ENCODE peak calls at places on chromosomes 13 and 19, in nine cellular contexts. One of them, this sample, is unnamed.
A peak's percentile ranks its signal among the peaks of the same experiment; 100 is the strongest.

GRCh38 chr13:113935523-113935922 is 38.4 kb downstream of the C13orf46 start:
- DNase-seq in CD8-positive, alpha-beta T cell: no peak
- DNase-seq in right cardiac atrium: no peak
- DNase-seq in Panc1: no peak
- DNase-seq in gastrocnemius medialis: no peak
- DNase-seq in astrocyte: no peak
- DNase-seq in SK-N-MC: no peak
- DNase-seq in GM23248: no peak
- DNase-seq in upper lobe of right lung: peak; percentile 26
- DNase-seq in this sample: no peak

GRCh38 chr13:93640452-93640851 is 413.8 kb downstream of the GPC6 start:
- DNase-seq in CD8-positive, alpha-beta T cell: no peak
- DNase-seq in right cardiac atrium: no peak
- DNase-seq in Panc1: no peak
- DNase-seq in gastrocnemius medialis: no peak
- DNase-seq in astrocyte: no peak
- DNase-seq in SK-N-MC: no peak
- DNase-seq in GM23248: no peak
- DNase-seq in upper lobe of right lung: no peak
- DNase-seq in this sample: no peak

GRCh38 chr13:30745917-30746686 is 10.8 kb downstream of the ALOX5AP start:
- DNase-seq in CD8-positive, alpha-beta T cell: no peak
- DNase-seq in right cardiac atrium: no peak
- DNase-seq in Panc1: no peak
- DNase-seq in gastrocnemius medialis: no peak
- DNase-seq in astrocyte: no peak
- DNase-seq in SK-N-MC: no peak
- DNase-seq in GM23248: no peak
- DNase-seq in upper lobe of right lung: no peak
- DNase-seq in this sample: no peak

GRCh38 chr13:19961484-19961883 is 3.0 kb downstream of the ZMYM2 start:
- DNase-seq in CD8-positive, alpha-beta T cell: no peak
- DNase-seq in right cardiac atrium: no peak
- DNase-seq in Panc1: no peak
- DNase-seq in gastrocnemius medialis: no peak
- DNase-seq in astrocyte: no peak
- DNase-seq in SK-N-MC: no peak
- DNase-seq in GM23248: no peak
- DNase-seq in upper lobe of right lung: no peak
- DNase-seq in this sample: no peak

GRCh38 chr13:45932172-45932571 is 80.6 kb upstream of the SIAH3 start:
- DNase-seq in CD8-positive, alpha-beta T cell: no peak
- DNase-seq in right cardiac atrium: no peak
- DNase-seq in Panc1: no peak
- DNase-seq in gastrocnemius medialis: no peak
- DNase-seq in astrocyte: no peak
- DNase-seq in SK-N-MC: no peak
- DNase-seq in GM23248: no peak
- DNase-seq in upper lobe of right lung: no peak
- DNase-seq in this sample: no peak

GRCh38 chr13:35764359-35765015 is 288.0 kb upstream of the MAB21L1 start:
- DNase-seq in CD8-positive, alpha-beta T cell: no peak
- DNase-seq in right cardiac atrium: no peak
- DNase-seq in Panc1: no peak
- DNase-seq in gastrocnemius medialis: no peak
- DNase-seq in astrocyte: peak; percentile 74
- DNase-seq in SK-N-MC: no peak
- DNase-seq in GM23248: peak; percentile 33
- DNase-seq in upper lobe of right lung: no peak
- DNase-seq in this sample: no peak

GRCh38 chr13:105914637-105915036 is 620.8 kb downstream of the EFNB2 start:
- DNase-seq in CD8-positive, alpha-beta T cell: no peak
- DNase-seq in right cardiac atrium: no peak
- DNase-seq in Panc1: no peak
- DNase-seq in gastrocnemius medialis: no peak
- DNase-seq in astrocyte: peak; percentile 80
- DNase-seq in SK-N-MC: no peak
- DNase-seq in GM23248: peak; percentile 72
- DNase-seq in upper lobe of right lung: no peak
- DNase-seq in this sample: no peak

GRCh38 chr13:34655554-34655953 is 286.5 kb upstream of the NBEA start:
- DNase-seq in CD8-positive, alpha-beta T cell: no peak
- DNase-seq in right cardiac atrium: no peak
- DNase-seq in Panc1: no peak
- DNase-seq in gastrocnemius medialis: no peak
- DNase-seq in astrocyte: no peak
- DNase-seq in SK-N-MC: no peak
- DNase-seq in GM23248: no peak
- DNase-seq in upper lobe of right lung: no peak
- DNase-seq in this sample: no peak

GRCh38 chr13:34698953-34699352 is 243.1 kb upstream of the NBEA start:
- DNase-seq in CD8-positive, alpha-beta T cell: no peak
- DNase-seq in right cardiac atrium: no peak
- DNase-seq in Panc1: no peak
- DNase-seq in gastrocnemius medialis: no peak
- DNase-seq in astrocyte: no peak
- DNase-seq in SK-N-MC: no peak
- DNase-seq in GM23248: peak; percentile 21
- DNase-seq in upper lobe of right lung: no peak
- DNase-seq in this sample: no peak

GRCh38 chr19:16880884-16881554 is 7.8 kb upstream of the F2RL3 start:
- DNase-seq in CD8-positive, alpha-beta T cell: no peak
- DNase-seq in right cardiac atrium: peak; percentile 5
- DNase-seq in Panc1: no peak
- DNase-seq in gastrocnemius medialis: no peak
- DNase-seq in astrocyte: no peak
- DNase-seq in SK-N-MC: no peak
- DNase-seq in GM23248: no peak
- DNase-seq in upper lobe of right lung: no peak
- DNase-seq in this sample: no peak

GRCh38 chr19:17260842-17261325 is 3.7 kb downstream of the USHBP1 start:
- DNase-seq in CD8-positive, alpha-beta T cell: peak; percentile 85
- DNase-seq in right cardiac atrium: peak; percentile 89
- DNase-seq in Panc1: peak; percentile 52
- DNase-seq in gastrocnemius medialis: peak; percentile 57
- DNase-seq in astrocyte: peak; percentile 27
- DNase-seq in SK-N-MC: peak; percentile 37
- DNase-seq in GM23248: peak; percentile 77
- DNase-seq in upper lobe of right lung: peak; percentile 94
- DNase-seq in this sample: peak; percentile 91

GRCh38 chr19:51365211-51366049 is 758 bp downstream of the ETFB start:
- DNase-seq in CD8-positive, alpha-beta T cell: no peak
- DNase-seq in right cardiac atrium: peak; percentile 67
- DNase-seq in Panc1: no peak
- DNase-seq in gastrocnemius medialis: peak; percentile 32
- DNase-seq in astrocyte: peak; percentile 42
- DNase-seq in SK-N-MC: no peak
- DNase-seq in GM23248: peak; percentile 84
- DNase-seq in upper lobe of right lung: no peak
- DNase-seq in this sample: no peak

GRCh38 chr13:110479648-110480047 is 81.9 kb downstream of the RAB20 start:
- DNase-seq in CD8-positive, alpha-beta T cell: no peak
- DNase-seq in right cardiac atrium: peak; percentile 85
- DNase-seq in Panc1: no peak
- DNase-seq in gastrocnemius medialis: no peak
- DNase-seq in astrocyte: no peak
- DNase-seq in SK-N-MC: no peak
- DNase-seq in GM23248: no peak
- DNase-seq in upper lobe of right lung: no peak
- DNase-seq in this sample: no peak

GRCh38 chr13:80173224-80173623 is 167.7 kb downstream of the SPRY2 start:
- DNase-seq in CD8-positive, alpha-beta T cell: no peak
- DNase-seq in right cardiac atrium: no peak
- DNase-seq in Panc1: no peak
- DNase-seq in gastrocnemius medialis: peak; percentile 5
- DNase-seq in astrocyte: no peak
- DNase-seq in SK-N-MC: no peak
- DNase-seq in GM23248: no peak
- DNase-seq in upper lobe of right lung: no peak
- DNase-seq in this sample: no peak

DNA sequence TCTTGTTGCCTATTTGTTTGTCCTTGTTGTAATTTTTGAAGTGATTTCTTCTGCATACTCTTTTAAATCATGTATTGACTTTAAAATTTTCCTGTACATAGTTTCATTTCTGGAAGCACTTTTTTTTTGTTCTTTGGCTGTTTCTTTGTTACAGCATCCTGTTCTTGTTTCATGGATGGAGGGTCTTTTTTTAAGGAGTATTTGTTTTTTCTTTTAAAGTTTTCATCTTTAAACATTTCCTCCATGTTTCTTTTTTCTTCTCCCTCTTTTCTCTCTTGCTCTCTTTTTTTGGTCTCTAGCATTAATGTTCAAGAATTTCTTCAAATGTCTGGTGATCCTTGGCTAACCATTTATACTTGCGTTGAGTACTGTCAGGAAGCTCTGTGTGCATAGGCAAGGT is 58.8 kb downstream of the URI1 start:
- DNase-seq in CD8-positive, alpha-beta T cell: no peak
- DNase-seq in right cardiac atrium: no peak
- DNase-seq in Panc1: no peak
- DNase-seq in gastrocnemius medialis: no peak
- DNase-seq in astrocyte: no peak
- DNase-seq in SK-N-MC: no peak
- DNase-seq in GM23248: no peak
- DNase-seq in upper lobe of right lung: no peak
- DNase-seq in this sample: no peak
- H3K27ac ChIP-seq in CD8-positive, alpha-beta T cell: no peak overlapping the region
- H3K27ac ChIP-seq in right cardiac atrium: no peak overlapping the region
- H3K27ac ChIP-seq in Panc1: no peak overlapping the region
- H3K27ac ChIP-seq in gastrocnemius medialis: no peak overlapping the region
- H3K27ac ChIP-seq in astrocyte: no peak overlapping the region
- H3K27ac ChIP-seq in SK-N-MC: no peak overlapping the region
- H3K27ac ChIP-seq in GM23248: no peak overlapping the region
- H3K27ac ChIP-seq in upper lobe of right lung: no peak overlapping the region
- H3K27ac ChIP-seq in this sample: no peak overlapping the region

GRCh38 chr19:36449059-36449670 is 30.7 kb upstream of the ZFP82 start:
- DNase-seq in CD8-positive, alpha-beta T cell: no peak
- DNase-seq in right cardiac atrium: no peak
- DNase-seq in Panc1: no peak
- DNase-seq in gastrocnemius medialis: no peak
- DNase-seq in astrocyte: no peak
- DNase-seq in SK-N-MC: no peak
- DNase-seq in GM23248: no peak
- DNase-seq in upper lobe of right lung: no peak
- DNase-seq in this sample: no peak
- H3K9me3 ChIP-seq in CD8-positive, alpha-beta T cell: peaks cover 45% of the 10 kb centered on the region
- H3K9me3 ChIP-seq in right cardiac atrium: peaks cover 3% of the 10 kb centered on the region
- H3K9me3 ChIP-seq in Panc1: peaks cover 45% of the 10 kb centered on the region
- H3K9me3 ChIP-seq in gastrocnemius medialis: peaks cover 22% of the 10 kb centered on the region
- H3K9me3 ChIP-seq in astrocyte: peaks cover 27% of the 10 kb centered on the region
- H3K9me3 ChIP-seq in SK-N-MC: peaks cover 23% of the 10 kb centered on the region
- H3K9me3 ChIP-seq in GM23248: peaks cover 22% of the 10 kb centered on the region
- H3K9me3 ChIP-seq in upper lobe of right lung: peaks cover 91% of the 10 kb centered on the region
- H3K9me3 ChIP-seq in this sample: peaks cover 97% of the 10 kb centered on the region

DNA sequence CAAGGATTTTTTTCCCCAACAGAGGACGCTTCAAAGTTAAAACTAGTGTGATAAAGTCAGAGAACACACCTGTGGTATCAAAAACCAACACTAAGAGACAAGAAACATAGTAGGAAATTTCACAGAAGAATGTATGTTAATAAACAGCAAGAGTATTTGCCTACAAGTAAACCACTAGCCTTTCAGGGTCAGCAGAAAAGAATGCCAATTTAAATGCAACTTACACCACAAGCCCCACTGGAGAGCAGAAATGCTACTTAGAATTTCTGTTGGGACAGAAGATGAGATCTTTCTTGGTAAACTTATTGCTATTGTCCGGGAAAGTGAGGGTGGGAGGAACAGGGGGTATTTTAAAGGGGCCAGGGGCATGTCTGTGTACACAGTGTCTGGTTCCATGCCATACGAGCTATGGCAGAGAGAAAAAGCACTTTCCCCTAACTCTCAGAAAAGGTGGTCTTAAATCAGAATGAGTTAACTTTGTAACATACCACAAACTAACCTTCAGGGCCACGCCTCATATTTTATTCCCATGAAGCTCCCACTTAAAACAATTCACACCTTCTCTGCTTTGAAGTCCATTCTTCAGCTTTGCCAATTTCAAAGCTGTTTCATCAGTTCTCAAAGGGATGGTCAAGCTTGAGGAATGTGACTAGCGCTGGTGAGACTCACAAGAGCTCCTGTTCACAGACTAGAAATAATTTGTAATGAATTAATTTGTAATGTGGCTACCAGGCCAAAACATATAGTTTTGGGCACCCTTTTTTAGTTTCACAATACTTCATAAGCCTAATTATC is 68.4 kb downstream of the STK24 start:
- DNase-seq in CD8-positive, alpha-beta T cell: no peak
- DNase-seq in right cardiac atrium: no peak
- DNase-seq in Panc1: no peak
- DNase-seq in gastrocnemius medialis: no peak
- DNase-seq in astrocyte: peak; percentile 87
- DNase-seq in SK-N-MC: no peak
- DNase-seq in GM23248: peak; percentile 91
- DNase-seq in upper lobe of right lung: no peak
- DNase-seq in this sample: no peak
- H3K27ac ChIP-seq in CD8-positive, alpha-beta T cell: no peak overlapping the region
- H3K27ac ChIP-seq in right cardiac atrium: peak overlapping the region; percentile 19
- H3K27ac ChIP-seq in Panc1: peak overlapping the region; percentile 39
- H3K27ac ChIP-seq in gastrocnemius medialis: peak overlapping the region; percentile 61
- H3K27ac ChIP-seq in astrocyte: peak overlapping the region; percentile 85
- H3K27ac ChIP-seq in SK-N-MC: peak overlapping the region; percentile 81
- H3K27ac ChIP-seq in GM23248: peak overlapping the region; percentile 99
- H3K27ac ChIP-seq in upper lobe of right lung: peak overlapping the region; percentile 75
- H3K27ac ChIP-seq in this sample: peak overlapping the region; percentile 71

GRCh38 chr19:37087110-37087509 is 8.9 kb downstream of the ZNF420 start:
- DNase-seq in CD8-positive, alpha-beta T cell: no peak
- DNase-seq in right cardiac atrium: no peak
- DNase-seq in Panc1: no peak
- DNase-seq in gastrocnemius medialis: no peak
- DNase-seq in astrocyte: no peak
- DNase-seq in SK-N-MC: no peak
- DNase-seq in GM23248: no peak
- DNase-seq in upper lobe of right lung: no peak
- DNase-seq in this sample: no peak
- H3K9me3 ChIP-seq in CD8-positive, alpha-beta T cell: peaks cover 25% of the 10 kb centered on the region
- H3K9me3 ChIP-seq in right cardiac atrium: peaks cover 3% of the 10 kb centered on the region
- H3K9me3 ChIP-seq in Panc1: peaks cover 80% of the 10 kb centered on the region
- H3K9me3 ChIP-seq in gastrocnemius medialis: no peaks in the 10 kb centered on the region
- H3K9me3 ChIP-seq in astrocyte: no peaks in the 10 kb centered on the region
- H3K9me3 ChIP-seq in SK-N-MC: peaks cover 39% of the 10 kb centered on the region
- H3K9me3 ChIP-seq in GM23248: peaks cover 4% of the 10 kb centered on the region
- H3K9me3 ChIP-seq in upper lobe of right lung: peaks cover 51% of the 10 kb centered on the region
- H3K9me3 ChIP-seq in this sample: peaks cover 87% of the 10 kb centered on the region

GRCh38 chr19:366951-367350 is 22.4 kb upstream of the MIER2 start:
- DNase-seq in CD8-positive, alpha-beta T cell: no peak
- DNase-seq in right cardiac atrium: no peak
- DNase-seq in Panc1: no peak
- DNase-seq in gastrocnemius medialis: no peak
- DNase-seq in astrocyte: no peak
- DNase-seq in SK-N-MC: no peak
- DNase-seq in GM23248: no peak
- DNase-seq in upper lobe of right lung: no peak
- DNase-seq in this sample: no peak
- H3K27ac ChIP-seq in CD8-positive, alpha-beta T cell: no peak overlapping the region
- H3K27ac ChIP-seq in right cardiac atrium: no peak overlapping the region
- H3K27ac ChIP-seq in Panc1: no peak overlapping the region
- H3K27ac ChIP-seq in gastrocnemius medialis: no peak overlapping the region
- H3K27ac ChIP-seq in astrocyte: no peak overlapping the region
- H3K27ac ChIP-seq in SK-N-MC: no peak overlapping the region
- H3K27ac ChIP-seq in GM23248: no peak overlapping the region
- H3K27ac ChIP-seq in upper lobe of right lung: no peak overlapping the region
- H3K27ac ChIP-seq in this sample: no peak overlapping the region

GRCh38 chr19:43914051-43914450 is 21.0 kb downstream of the ZNF45 start:
- DNase-seq in CD8-positive, alpha-beta T cell: no peak
- DNase-seq in right cardiac atrium: no peak
- DNase-seq in Panc1: no peak
- DNase-seq in gastrocnemius medialis: no peak
- DNase-seq in astrocyte: no peak
- DNase-seq in SK-N-MC: no peak
- DNase-seq in GM23248: no peak
- DNase-seq in upper lobe of right lung: no peak
- DNase-seq in this sample: no peak
- H3K9me3 ChIP-seq in CD8-positive, alpha-beta T cell: peaks cover 65% of the 10 kb centered on the region
- H3K9me3 ChIP-seq in right cardiac atrium: peaks cover 24% of the 10 kb centered on the region
- H3K9me3 ChIP-seq in Panc1: peaks cover 52% of the 10 kb centered on the region
- H3K9me3 ChIP-seq in gastrocnemius medialis: peaks cover 19% of the 10 kb centered on the region
- H3K9me3 ChIP-seq in astrocyte: peaks cover 38% of the 10 kb centered on the region
- H3K9me3 ChIP-seq in SK-N-MC: peaks cover 33% of the 10 kb centered on the region
- H3K9me3 ChIP-seq in GM23248: peaks cover 5% of the 10 kb centered on the region
- H3K9me3 ChIP-seq in upper lobe of right lung: peaks cover 81% of the 10 kb centered on the region
- H3K9me3 ChIP-seq in this sample: peaks cover 100% of the 10 kb centered on the region

This sample was measured in lower lobe of right lung.